ENCODE peak calls at places on chromosomes 3 and 15, in nine cellular contexts. One of them, this sample, is unnamed.

GRCh38 chr15:50697109-50697797 is 10.7 kb upstream of the TRPM7 start:
- DNase-seq in endothelial cell: no peak
- DNase-seq in HT1080: no peak
- DNase-seq in NCI-H345: no peak
- DNase-seq in BJ: no peak
- DNase-seq in lung: no peak
- DNase-seq in activated CD4-positive, alpha-beta T cell treated with anti-CD3 and anti-CD28 coated beads, Interleukin-2, amount 50 U/mL, for 4 hours: no peak
- DNase-seq in T-cell: no peak
- DNase-seq in NCI-H2081: no peak
- DNase-seq in this sample: no peak

GRCh38 chr3:19717736-19718135 is 216.3 kb downstream of the EFHB start:
- DNase-seq in endothelial cell: no peak
- DNase-seq in HT1080: no peak
- DNase-seq in NCI-H345: no peak
- DNase-seq in BJ: no peak
- DNase-seq in lung: no peak
- DNase-seq in activated CD4-positive, alpha-beta T cell treated with anti-CD3 and anti-CD28 coated beads, Interleukin-2, amount 50 U/mL, for 4 hours: no peak
- DNase-seq in T-cell: no peak
- DNase-seq in NCI-H2081: no peak
- DNase-seq in this sample: no peak

GRCh38 chr3:132210476-132211346 is 106.5 kb upstream of the ACP3 start:
- DNase-seq in endothelial cell: peak; percentile 53
- DNase-seq in HT1080: peak; percentile 26
- DNase-seq in NCI-H345: no peak
- DNase-seq in BJ: no peak
- DNase-seq in lung: peak; percentile 31
- DNase-seq in activated CD4-positive, alpha-beta T cell treated with anti-CD3 and anti-CD28 coated beads, Interleukin-2, amount 50 U/mL, for 4 hours: peak; percentile 1
- DNase-seq in T-cell: no peak
- DNase-seq in NCI-H2081: peak; percentile 33
- DNase-seq in this sample: peak; percentile 26

GRCh38 chr15:98043160-98044059 is 82.9 kb downstream of the ARRDC4 start:
- DNase-seq in endothelial cell: no peak
- DNase-seq in HT1080: no peak
- DNase-seq in NCI-H345: no peak
- DNase-seq in BJ: no peak
- DNase-seq in lung: no peak
- DNase-seq in activated CD4-positive, alpha-beta T cell treated with anti-CD3 and anti-CD28 coated beads, Interleukin-2, amount 50 U/mL, for 4 hours: no peak
- DNase-seq in T-cell: no peak
- DNase-seq in NCI-H2081: no peak
- DNase-seq in this sample: no peak

GRCh38 chr3:13119471-13120220 is 46.4 kb upstream of the IQSEC1 start:
- DNase-seq in endothelial cell: no peak
- DNase-seq in HT1080: no peak
- DNase-seq in NCI-H345: peak; percentile 12
- DNase-seq in BJ: no peak
- DNase-seq in lung: no peak
- DNase-seq in activated CD4-positive, alpha-beta T cell treated with anti-CD3 and anti-CD28 coated beads, Interleukin-2, amount 50 U/mL, for 4 hours: no peak
- DNase-seq in T-cell: no peak
- DNase-seq in NCI-H2081: peak; percentile 30
- DNase-seq in this sample: no peak

GRCh38 chr3:43259626-43260025 is 26.7 kb upstream of the SNRK start:
- DNase-seq in endothelial cell: no peak
- DNase-seq in HT1080: peak; percentile 61
- DNase-seq in NCI-H345: no peak
- DNase-seq in BJ: no peak
- DNase-seq in lung: no peak
- DNase-seq in activated CD4-positive, alpha-beta T cell treated with anti-CD3 and anti-CD28 coated beads, Interleukin-2, amount 50 U/mL, for 4 hours: no peak
- DNase-seq in T-cell: no peak
- DNase-seq in NCI-H2081: no peak
- DNase-seq in this sample: peak; percentile 37

GRCh38 chr3:99795573-99795972 is 22.1 kb upstream of the CMSS1 start:
- DNase-seq in endothelial cell: no peak
- DNase-seq in HT1080: no peak
- DNase-seq in NCI-H345: no peak
- DNase-seq in BJ: no peak
- DNase-seq in lung: no peak
- DNase-seq in activated CD4-positive, alpha-beta T cell treated with anti-CD3 and anti-CD28 coated beads, Interleukin-2, amount 50 U/mL, for 4 hours: no peak
- DNase-seq in T-cell: no peak
- DNase-seq in NCI-H2081: no peak
- DNase-seq in this sample: no peak

GRCh38 chr15:95558131-95558530 is 772.4 kb upstream of the NR2F2 start:
- DNase-seq in endothelial cell: no peak
- DNase-seq in HT1080: peak; percentile 19
- DNase-seq in NCI-H345: no peak
- DNase-seq in BJ: no peak
- DNase-seq in lung: no peak
- DNase-seq in activated CD4-positive, alpha-beta T cell treated with anti-CD3 and anti-CD28 coated beads, Interleukin-2, amount 50 U/mL, for 4 hours: no peak
- DNase-seq in T-cell: no peak
- DNase-seq in NCI-H2081: peak; percentile 29
- DNase-seq in this sample: peak; percentile 52

GRCh38 chr3:18725668-18726407 is 300.7 kb upstream of the SATB1 start:
- DNase-seq in endothelial cell: no peak
- DNase-seq in HT1080: peak; percentile 37
- DNase-seq in NCI-H345: no peak
- DNase-seq in BJ: no peak
- DNase-seq in lung: no peak
- DNase-seq in activated CD4-positive, alpha-beta T cell treated with anti-CD3 and anti-CD28 coated beads, Interleukin-2, amount 50 U/mL, for 4 hours: no peak
- DNase-seq in T-cell: peak; percentile 26
- DNase-seq in NCI-H2081: no peak
- DNase-seq in this sample: no peak

GRCh38 chr3:50563867-50564266 is 3.7 kb downstream of the C3orf18 start:
- DNase-seq in endothelial cell: no peak
- DNase-seq in HT1080: no peak
- DNase-seq in NCI-H345: no peak
- DNase-seq in BJ: no peak
- DNase-seq in lung: no peak
- DNase-seq in activated CD4-positive, alpha-beta T cell treated with anti-CD3 and anti-CD28 coated beads, Interleukin-2, amount 50 U/mL, for 4 hours: no peak
- DNase-seq in T-cell: no peak
- DNase-seq in NCI-H2081: no peak
- DNase-seq in this sample: no peak

GRCh38 chr15:63500265-63501250 is 3.8 kb upstream of the USP3 start:
- DNase-seq in endothelial cell: no peak
- DNase-seq in HT1080: no peak
- DNase-seq in NCI-H345: no peak
- DNase-seq in BJ: no peak
- DNase-seq in lung: no peak
- DNase-seq in activated CD4-positive, alpha-beta T cell treated with anti-CD3 and anti-CD28 coated beads, Interleukin-2, amount 50 U/mL, for 4 hours: no peak
- DNase-seq in T-cell: no peak
- DNase-seq in NCI-H2081: no peak
- DNase-seq in this sample: no peak

GRCh38 chr3:120454076-120454689 is 3.4 kb upstream of the FSTL1 start:
- DNase-seq in endothelial cell: no peak
- DNase-seq in HT1080: no peak
- DNase-seq in NCI-H345: no peak
- DNase-seq in BJ: no peak
- DNase-seq in lung: no peak
- DNase-seq in activated CD4-positive, alpha-beta T cell treated with anti-CD3 and anti-CD28 coated beads, Interleukin-2, amount 50 U/mL, for 4 hours: no peak
- DNase-seq in T-cell: no peak
- DNase-seq in NCI-H2081: no peak
- DNase-seq in this sample: no peak

GRCh38 chr15:44812029-44812517 is 75.7 kb downstream of the TRIM69 start:
- DNase-seq in endothelial cell: no peak
- DNase-seq in HT1080: no peak
- DNase-seq in NCI-H345: peak; percentile 96
- DNase-seq in BJ: no peak
- DNase-seq in lung: no peak
- DNase-seq in activated CD4-positive, alpha-beta T cell treated with anti-CD3 and anti-CD28 coated beads, Interleukin-2, amount 50 U/mL, for 4 hours: no peak
- DNase-seq in T-cell: no peak
- DNase-seq in NCI-H2081: peak; percentile 99
- DNase-seq in this sample: no peak

GRCh38 chr3:151200586-151200985 is 2.4 kb downstream of the GPR171 start:
- DNase-seq in endothelial cell: no peak
- DNase-seq in HT1080: no peak
- DNase-seq in NCI-H345: no peak
- DNase-seq in BJ: no peak
- DNase-seq in lung: no peak
- DNase-seq in activated CD4-positive, alpha-beta T cell treated with anti-CD3 and anti-CD28 coated beads, Interleukin-2, amount 50 U/mL, for 4 hours: no peak
- DNase-seq in T-cell: no peak
- DNase-seq in NCI-H2081: no peak
- DNase-seq in this sample: no peak

GRCh38 chr3:27500051-27500450 is 15.9 kb upstream of the SLC4A7 start:
- DNase-seq in endothelial cell: no peak
- DNase-seq in HT1080: no peak
- DNase-seq in NCI-H345: no peak
- DNase-seq in BJ: no peak
- DNase-seq in lung: no peak
- DNase-seq in activated CD4-positive, alpha-beta T cell treated with anti-CD3 and anti-CD28 coated beads, Interleukin-2, amount 50 U/mL, for 4 hours: no peak
- DNase-seq in T-cell: no peak
- DNase-seq in NCI-H2081: no peak
- DNase-seq in this sample: no peak

GRCh38 chr3:156518726-156519125 is 36.2 kb downstream of the SSR3 start:
- DNase-seq in endothelial cell: no peak
- DNase-seq in HT1080: no peak
- DNase-seq in NCI-H345: no peak
- DNase-seq in BJ: no peak
- DNase-seq in lung: no peak
- DNase-seq in activated CD4-positive, alpha-beta T cell treated with anti-CD3 and anti-CD28 coated beads, Interleukin-2, amount 50 U/mL, for 4 hours: no peak
- DNase-seq in T-cell: no peak
- DNase-seq in NCI-H2081: no peak
- DNase-seq in this sample: no peak

GRCh38 chr3:96755519-96755918 is 58.9 kb upstream of the EPHA6 start:
- DNase-seq in endothelial cell: no peak
- DNase-seq in HT1080: peak; percentile 18
- DNase-seq in NCI-H345: no peak
- DNase-seq in BJ: no peak
- DNase-seq in lung: no peak
- DNase-seq in activated CD4-positive, alpha-beta T cell treated with anti-CD3 and anti-CD28 coated beads, Interleukin-2, amount 50 U/mL, for 4 hours: no peak
- DNase-seq in T-cell: no peak
- DNase-seq in NCI-H2081: no peak
- DNase-seq in this sample: no peak

GRCh38 chr15:25738171-25738792 is 124.8 kb downstream of the ATP10A start:
- DNase-seq in endothelial cell: no peak
- DNase-seq in HT1080: no peak
- DNase-seq in NCI-H345: no peak
- DNase-seq in BJ: no peak
- DNase-seq in lung: no peak
- DNase-seq in activated CD4-positive, alpha-beta T cell treated with anti-CD3 and anti-CD28 coated beads, Interleukin-2, amount 50 U/mL, for 4 hours: no peak
- DNase-seq in T-cell: no peak
- DNase-seq in NCI-H2081: peak; percentile 81
- DNase-seq in this sample: no peak

GRCh38 chr3:46228259-46229222 is 13.7 kb upstream of the CCR3 start:
- DNase-seq in endothelial cell: no peak
- DNase-seq in HT1080: peak; percentile 74
- DNase-seq in NCI-H345: no peak
- DNase-seq in BJ: peak; percentile 37
- DNase-seq in lung: no peak
- DNase-seq in activated CD4-positive, alpha-beta T cell treated with anti-CD3 and anti-CD28 coated beads, Interleukin-2, amount 50 U/mL, for 4 hours: no peak
- DNase-seq in T-cell: peak; percentile 12
- DNase-seq in NCI-H2081: no peak
- DNase-seq in this sample: peak; percentile 79

This sample was measured in A172.